ENCODE peak calls at places on chromosomes 5 and 9, in eight cellular contexts. One of them, this sample, is unnamed.

GRCh38 chr5:32645246-32645645 is 59.9 kb downstream of the SUB1 start:
- DNase-seq in stimulated activated CD4-positive, alpha-beta T cell treated with anti-CD3 and anti-CD28 coated beads, Interleukin-2, amount 100 ng/mL, for 4 hours: no peak
- DNase-seq in NCI-H1417: no peak
- DNase-seq in AG20443: no peak
- DNase-seq in GM12878: no peak
- DNase-seq in endodermal cell: no peak
- DNase-seq in M059J: peak; percentile 52
- DNase-seq in mesenteric fat pad: no peak
- DNase-seq in this sample: no peak

GRCh38 chr5:118070041-118070440 is 918.3 kb downstream of the DTWD2 start:
- DNase-seq in stimulated activated CD4-positive, alpha-beta T cell treated with anti-CD3 and anti-CD28 coated beads, Interleukin-2, amount 100 ng/mL, for 4 hours: no peak
- DNase-seq in NCI-H1417: no peak
- DNase-seq in AG20443: no peak
- DNase-seq in GM12878: no peak
- DNase-seq in endodermal cell: peak; percentile 57
- DNase-seq in M059J: no peak
- DNase-seq in mesenteric fat pad: no peak
- DNase-seq in this sample: no peak

GRCh38 chr9:2889023-2889422 is 45.1 kb upstream of the PUM3 start:
- DNase-seq in stimulated activated CD4-positive, alpha-beta T cell treated with anti-CD3 and anti-CD28 coated beads, Interleukin-2, amount 100 ng/mL, for 4 hours: no peak
- DNase-seq in NCI-H1417: no peak
- DNase-seq in AG20443: no peak
- DNase-seq in GM12878: no peak
- DNase-seq in endodermal cell: no peak
- DNase-seq in M059J: no peak
- DNase-seq in mesenteric fat pad: no peak
- DNase-seq in this sample: no peak

GRCh38 chr5:38208782-38209378 is 49.5 kb upstream of the EGFLAM start:
- DNase-seq in stimulated activated CD4-positive, alpha-beta T cell treated with anti-CD3 and anti-CD28 coated beads, Interleukin-2, amount 100 ng/mL, for 4 hours: no peak
- DNase-seq in NCI-H1417: peak; percentile 19
- DNase-seq in AG20443: peak; percentile 64
- DNase-seq in GM12878: no peak
- DNase-seq in endodermal cell: peak; percentile 77
- DNase-seq in M059J: peak; percentile 60
- DNase-seq in mesenteric fat pad: no peak
- DNase-seq in this sample: no peak

GRCh38 chr9:109010676-109011655 is 2.3 kb downstream of the CTNNAL1 start:
- DNase-seq in stimulated activated CD4-positive, alpha-beta T cell treated with anti-CD3 and anti-CD28 coated beads, Interleukin-2, amount 100 ng/mL, for 4 hours: peak; percentile 64
- DNase-seq in NCI-H1417: no peak
- DNase-seq in AG20443: peak; percentile 26
- DNase-seq in GM12878: no peak
- DNase-seq in endodermal cell: no peak
- DNase-seq in M059J: peak; percentile 82
- DNase-seq in mesenteric fat pad: no peak
- DNase-seq in this sample: no peak

GRCh38 chr5:75395277-75395676 is 58.3 kb downstream of the HMGCR start:
- DNase-seq in stimulated activated CD4-positive, alpha-beta T cell treated with anti-CD3 and anti-CD28 coated beads, Interleukin-2, amount 100 ng/mL, for 4 hours: no peak
- DNase-seq in NCI-H1417: no peak
- DNase-seq in AG20443: no peak
- DNase-seq in GM12878: no peak
- DNase-seq in endodermal cell: no peak
- DNase-seq in M059J: peak; percentile 20
- DNase-seq in mesenteric fat pad: no peak
- DNase-seq in this sample: no peak

GRCh38 chr5:111494350-111494999 is 17.9 kb downstream of the STARD4 start:
- DNase-seq in stimulated activated CD4-positive, alpha-beta T cell treated with anti-CD3 and anti-CD28 coated beads, Interleukin-2, amount 100 ng/mL, for 4 hours: no peak
- DNase-seq in NCI-H1417: peak; percentile 13
- DNase-seq in AG20443: no peak
- DNase-seq in GM12878: peak; percentile 35
- DNase-seq in endodermal cell: no peak
- DNase-seq in M059J: no peak
- DNase-seq in mesenteric fat pad: no peak
- DNase-seq in this sample: no peak

GRCh38 chr5:59583810-59584562 is 309.5 kb downstream of the PDE4D start:
- DNase-seq in stimulated activated CD4-positive, alpha-beta T cell treated with anti-CD3 and anti-CD28 coated beads, Interleukin-2, amount 100 ng/mL, for 4 hours: no peak
- DNase-seq in NCI-H1417: no peak
- DNase-seq in AG20443: no peak
- DNase-seq in GM12878: no peak
- DNase-seq in endodermal cell: no peak
- DNase-seq in M059J: no peak
- DNase-seq in mesenteric fat pad: no peak
- DNase-seq in this sample: no peak

GRCh38 chr9:88593537-88594185 is 58.7 kb downstream of the NXNL2 start:
- DNase-seq in stimulated activated CD4-positive, alpha-beta T cell treated with anti-CD3 and anti-CD28 coated beads, Interleukin-2, amount 100 ng/mL, for 4 hours: peak; percentile 47
- DNase-seq in NCI-H1417: no peak
- DNase-seq in AG20443: peak; percentile 67
- DNase-seq in GM12878: peak; percentile 20
- DNase-seq in endodermal cell: no peak
- DNase-seq in M059J: peak; percentile 69
- DNase-seq in mesenteric fat pad: no peak
- DNase-seq in this sample: no peak

GRCh38 chr5:32712463-32713395 is 1.6 kb downstream of the NPR3 start:
- DNase-seq in stimulated activated CD4-positive, alpha-beta T cell treated with anti-CD3 and anti-CD28 coated beads, Interleukin-2, amount 100 ng/mL, for 4 hours: no peak
- DNase-seq in NCI-H1417: no peak
- DNase-seq in AG20443: peak; percentile 41
- DNase-seq in GM12878: no peak
- DNase-seq in endodermal cell: peak; percentile 74
- DNase-seq in M059J: peak; percentile 19
- DNase-seq in mesenteric fat pad: no peak
- DNase-seq in this sample: no peak

GRCh38 chr5:142861011-142861410 is 90.8 kb downstream of the ARHGAP26 start:
- DNase-seq in stimulated activated CD4-positive, alpha-beta T cell treated with anti-CD3 and anti-CD28 coated beads, Interleukin-2, amount 100 ng/mL, for 4 hours: no peak
- DNase-seq in NCI-H1417: no peak
- DNase-seq in AG20443: no peak
- DNase-seq in GM12878: no peak
- DNase-seq in endodermal cell: no peak
- DNase-seq in M059J: no peak
- DNase-seq in mesenteric fat pad: no peak
- DNase-seq in this sample: no peak

GRCh38 chr9:80796662-80797426 is 892.5 kb downstream of the TLE1 start:
- DNase-seq in stimulated activated CD4-positive, alpha-beta T cell treated with anti-CD3 and anti-CD28 coated beads, Interleukin-2, amount 100 ng/mL, for 4 hours: no peak
- DNase-seq in NCI-H1417: no peak
- DNase-seq in AG20443: no peak
- DNase-seq in GM12878: no peak
- DNase-seq in endodermal cell: no peak
- DNase-seq in M059J: no peak
- DNase-seq in mesenteric fat pad: no peak
- DNase-seq in this sample: no peak

GRCh38 chr5:100841358-100842076 is 61.6 kb downstream of the ST8SIA4 start:
- DNase-seq in stimulated activated CD4-positive, alpha-beta T cell treated with anti-CD3 and anti-CD28 coated beads, Interleukin-2, amount 100 ng/mL, for 4 hours: no peak
- DNase-seq in NCI-H1417: no peak
- DNase-seq in AG20443: no peak
- DNase-seq in GM12878: no peak
- DNase-seq in endodermal cell: no peak
- DNase-seq in M059J: peak; percentile 16
- DNase-seq in mesenteric fat pad: no peak
- DNase-seq in this sample: no peak

GRCh38 chr9:135515083-135515511 is 6.1 kb upstream of the LCN1 start:
- DNase-seq in stimulated activated CD4-positive, alpha-beta T cell treated with anti-CD3 and anti-CD28 coated beads, Interleukin-2, amount 100 ng/mL, for 4 hours: no peak
- DNase-seq in NCI-H1417: no peak
- DNase-seq in AG20443: no peak
- DNase-seq in GM12878: no peak
- DNase-seq in endodermal cell: peak; percentile 26
- DNase-seq in M059J: no peak
- DNase-seq in mesenteric fat pad: peak; percentile 80
- DNase-seq in this sample: no peak